ENCODE peak calls at places on chromosomes 7 and 10, in eight cellular contexts. One of them, this sample, is unnamed.

GRCh38 chr10:62545667-62546066 is 171.5 kb downstream of the ZNF365 start:
- DNase-seq in bronchial epithelial cell: no peak
- DNase-seq in RWPE2: no peak
- DNase-seq in AG09309: peak; percentile 79
- DNase-seq in left lung: no peak
- DNase-seq in Calu3: no peak
- DNase-seq in heart right ventricle: no peak
- DNase-seq in prostate gland: no peak
- DNase-seq in this sample: no peak

GRCh38 chr10:69318997-69319727 is 40.9 kb downstream of the HK1 start:
- DNase-seq in RWPE2: peak; percentile 76
- DNase-seq in Calu3: peak; percentile 76
- DNase-seq in heart right ventricle: peak; percentile 83
- DNase-seq in bronchial epithelial cell: peak; percentile 47
- DNase-seq in AG09309: no peak
- DNase-seq in left lung: peak; percentile 95
- DNase-seq in prostate gland: peak; percentile 86
- DNase-seq in this sample: no peak

GRCh38 chr10:76885815-76886214 is 751.8 kb downstream of the KCNMA1 start:
- DNase-seq in bronchial epithelial cell: no peak
- DNase-seq in prostate gland: no peak
- DNase-seq in Calu3: no peak
- DNase-seq in heart right ventricle: peak; percentile 24
- DNase-seq in AG09309: no peak
- DNase-seq in left lung: no peak
- DNase-seq in RWPE2: no peak
- DNase-seq in this sample: no peak

GRCh38 chr7:75045881-75046280 is 27.7 kb downstream of the RCC1L start:
- DNase-seq in RWPE2: no peak
- DNase-seq in bronchial epithelial cell: no peak
- DNase-seq in left lung: no peak
- DNase-seq in Calu3: no peak
- DNase-seq in prostate gland: no peak
- DNase-seq in heart right ventricle: no peak
- DNase-seq in AG09309: no peak
- DNase-seq in this sample: no peak

GRCh38 chr10:4512557-4513286 is 313.3 kb upstream of the AKR1E2 start:
- DNase-seq in heart right ventricle: peak; percentile 40
- DNase-seq in prostate gland: peak; percentile 49
- DNase-seq in left lung: no peak
- DNase-seq in AG09309: peak; percentile 17
- DNase-seq in Calu3: peak; percentile 59
- DNase-seq in RWPE2: no peak
- DNase-seq in bronchial epithelial cell: peak; percentile 76
- DNase-seq in this sample: no peak

GRCh38 chr10:68462536-68462935 is 9.2 kb downstream of the DNA2 start:
- DNase-seq in prostate gland: no peak
- DNase-seq in AG09309: no peak
- DNase-seq in RWPE2: no peak
- DNase-seq in bronchial epithelial cell: no peak
- DNase-seq in Calu3: no peak
- DNase-seq in heart right ventricle: no peak
- DNase-seq in left lung: no peak
- DNase-seq in this sample: no peak

GRCh38 chr10:92408017-92408361 is 117.0 kb downstream of the MARCHF5 start:
- DNase-seq in RWPE2: no peak
- DNase-seq in AG09309: no peak
- DNase-seq in left lung: no peak
- DNase-seq in Calu3: no peak
- DNase-seq in prostate gland: no peak
- DNase-seq in heart right ventricle: no peak
- DNase-seq in bronchial epithelial cell: no peak
- DNase-seq in this sample: no peak

GRCh38 chr10:10959666-10960065 is 58.0 kb upstream of the CELF2 start:
- DNase-seq in heart right ventricle: no peak
- DNase-seq in RWPE2: no peak
- DNase-seq in bronchial epithelial cell: no peak
- DNase-seq in prostate gland: no peak
- DNase-seq in Calu3: no peak
- DNase-seq in AG09309: no peak
- DNase-seq in left lung: no peak
- DNase-seq in this sample: no peak

GRCh38 chr10:29140991-29141390 is 147.9 kb upstream of the LYZL1 start:
- DNase-seq in RWPE2: no peak
- DNase-seq in heart right ventricle: no peak
- DNase-seq in prostate gland: no peak
- DNase-seq in AG09309: peak; percentile 82
- DNase-seq in left lung: no peak
- DNase-seq in bronchial epithelial cell: peak; percentile 57
- DNase-seq in Calu3: no peak
- DNase-seq in this sample: no peak

GRCh38 chr10:79479283-79479909 is 32.9 kb upstream of the EIF5AL1 start:
- DNase-seq in RWPE2: no peak
- DNase-seq in AG09309: no peak
- DNase-seq in prostate gland: no peak
- DNase-seq in left lung: no peak
- DNase-seq in bronchial epithelial cell: no peak
- DNase-seq in heart right ventricle: no peak
- DNase-seq in Calu3: no peak
- DNase-seq in this sample: no peak

GRCh38 chr7:96135241-96135640 is 186.7 kb downstream of the SLC25A13 start:
- DNase-seq in heart right ventricle: no peak
- DNase-seq in Calu3: peak; percentile 32
- DNase-seq in prostate gland: no peak
- DNase-seq in bronchial epithelial cell: peak; percentile 83
- DNase-seq in RWPE2: no peak
- DNase-seq in AG09309: no peak
- DNase-seq in left lung: no peak
- DNase-seq in this sample: no peak

GRCh38 chr10:11224792-11225448 is 207.2 kb downstream of the CELF2 start:
- DNase-seq in AG09309: no peak
- DNase-seq in RWPE2: no peak
- DNase-seq in bronchial epithelial cell: no peak
- DNase-seq in heart right ventricle: no peak
- DNase-seq in left lung: no peak
- DNase-seq in prostate gland: no peak
- DNase-seq in Calu3: no peak
- DNase-seq in this sample: no peak

GRCh38 chr10:73113543-73113942 is 3.3 kb downstream of the NUDT13 start:
- DNase-seq in left lung: no peak
- DNase-seq in RWPE2: no peak
- DNase-seq in Calu3: no peak
- DNase-seq in heart right ventricle: no peak
- DNase-seq in AG09309: no peak
- DNase-seq in prostate gland: no peak
- DNase-seq in bronchial epithelial cell: peak; percentile 63
- DNase-seq in this sample: no peak

GRCh38 chr7:115910541-115911164 is 119.9 kb downstream of the TFEC start:
- DNase-seq in heart right ventricle: no peak
- DNase-seq in prostate gland: no peak
- DNase-seq in Calu3: no peak
- DNase-seq in AG09309: peak; percentile 10
- DNase-seq in bronchial epithelial cell: peak; percentile 44
- DNase-seq in RWPE2: no peak
- DNase-seq in left lung: no peak
- DNase-seq in this sample: no peak
- TF ChIP-seq CTCF in heart right ventricle: peak; percentile 67
- TF ChIP-seq CTCF in prostate gland: peak; percentile 53
- TF ChIP-seq CTCF in Calu3: peak; percentile 46
- TF ChIP-seq CTCF in AG09309: peak; percentile 59
- TF ChIP-seq CTCF in bronchial epithelial cell: peak; percentile 47
- TF ChIP-seq CTCF in RWPE2: peak; percentile 82
- TF ChIP-seq CTCF in left lung: peak; percentile 36
- TF ChIP-seq CTCF in this sample: peak; percentile 89

DNA sequence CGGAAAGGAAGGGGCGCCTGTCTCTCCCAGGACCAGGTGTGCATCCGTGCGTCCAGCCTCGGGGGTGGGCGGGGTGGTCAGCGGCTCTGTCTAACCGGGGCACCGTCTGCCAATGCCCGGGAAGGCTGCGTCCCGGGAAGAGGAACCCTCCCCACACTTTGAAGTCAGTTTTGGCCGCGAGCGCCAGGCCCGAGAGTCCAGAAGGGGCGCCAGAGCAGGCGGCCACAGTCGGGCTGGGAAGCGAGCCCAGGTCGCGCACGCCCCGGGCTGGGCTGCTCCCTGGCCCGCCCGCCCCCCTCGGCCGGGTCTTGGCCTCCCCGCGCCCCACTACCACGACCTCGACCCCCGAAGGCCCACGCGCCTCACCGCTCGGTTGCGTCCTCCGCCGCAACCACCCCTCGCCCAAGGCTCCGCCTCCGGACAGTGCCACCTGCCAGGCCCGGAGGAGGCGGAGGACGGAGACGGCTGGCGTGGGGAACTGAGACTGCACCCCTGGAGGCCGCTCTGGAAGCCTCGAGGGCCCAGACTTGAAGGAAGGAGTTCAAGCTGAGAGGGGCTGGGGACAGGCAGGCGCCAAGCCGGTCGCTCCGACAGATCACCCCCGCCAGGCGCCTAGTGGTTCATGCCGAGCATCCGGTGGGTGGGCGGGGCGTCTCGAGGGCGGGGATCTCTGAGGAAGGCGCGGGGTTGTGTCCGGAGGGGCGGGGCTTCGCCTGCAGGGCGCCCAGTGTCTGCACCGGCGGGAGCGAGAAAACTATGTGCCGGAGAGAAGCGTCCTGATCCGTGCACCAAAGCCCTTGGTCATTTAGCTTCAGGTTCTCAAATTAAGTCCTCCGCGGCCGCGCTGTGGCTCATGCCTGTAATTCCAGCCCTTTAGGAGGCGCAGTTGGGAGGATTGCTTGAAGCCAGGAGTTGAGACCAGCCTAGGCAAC is at the start of gene BRAT1:
- DNase-seq in heart right ventricle: peak; percentile 98
- DNase-seq in AG09309: peak; percentile 55
- DNase-seq in prostate gland: peak; percentile 96
- DNase-seq in Calu3: peak; percentile 99
- DNase-seq in bronchial epithelial cell: peak; percentile 79
- DNase-seq in RWPE2: peak; percentile 96
- DNase-seq in left lung: peak; percentile 100
- DNase-seq in this sample: peak; percentile 98
- TF ChIP-seq CTCF in heart right ventricle: peak; percentile 45
- TF ChIP-seq CTCF in AG09309: peak; percentile 54
- TF ChIP-seq CTCF in prostate gland: peak; percentile 30
- TF ChIP-seq CTCF in Calu3: peak; percentile 71
- TF ChIP-seq CTCF in bronchial epithelial cell: peak; percentile 64
- TF ChIP-seq CTCF in RWPE2: peak; percentile 47
- TF ChIP-seq CTCF in left lung: peak; percentile 10
- TF ChIP-seq CTCF in this sample: peak; percentile 80

GRCh38 chr7:104137971-104138370 is 69.8 kb downstream of the ORC5 start:
- DNase-seq in prostate gland: no peak
- DNase-seq in Calu3: no peak
- DNase-seq in RWPE2: no peak
- DNase-seq in AG09309: peak; percentile 45
- DNase-seq in heart right ventricle: no peak
- DNase-seq in left lung: peak; percentile 31
- DNase-seq in bronchial epithelial cell: peak; percentile 41
- DNase-seq in this sample: no peak
- TF ChIP-seq CTCF in prostate gland: no peak
- TF ChIP-seq CTCF in Calu3: no peak
- TF ChIP-seq CTCF in RWPE2: no peak
- TF ChIP-seq CTCF in AG09309: no peak
- TF ChIP-seq CTCF in heart right ventricle: no peak
- TF ChIP-seq CTCF in left lung: no peak
- TF ChIP-seq CTCF in bronchial epithelial cell: no peak
- TF ChIP-seq CTCF in this sample: peak; percentile 11

GRCh38 chr7:100829150-100829716 is 1.9 kb upstream of the EPHB4 start:
- DNase-seq in Calu3: no peak
- DNase-seq in RWPE2: no peak
- DNase-seq in bronchial epithelial cell: no peak
- DNase-seq in AG09309: no peak
- DNase-seq in prostate gland: no peak
- DNase-seq in heart right ventricle: peak; percentile 73
- DNase-seq in left lung: no peak
- DNase-seq in this sample: no peak

GRCh38 chr7:100825760-100826545 is 1.4 kb downstream of the EPHB4 start:
- DNase-seq in RWPE2: no peak
- DNase-seq in prostate gland: no peak
- DNase-seq in heart right ventricle: no peak
- DNase-seq in Calu3: no peak
- DNase-seq in left lung: no peak
- DNase-seq in AG09309: peak; percentile 25
- DNase-seq in bronchial epithelial cell: peak; percentile 36
- DNase-seq in this sample: no peak

GRCh38 chr7:100825215-100825671 is 2.1 kb downstream of the EPHB4 start:
- DNase-seq in AG09309: no peak
- DNase-seq in heart right ventricle: peak; percentile 54
- DNase-seq in RWPE2: no peak
- DNase-seq in Calu3: no peak
- DNase-seq in bronchial epithelial cell: no peak
- DNase-seq in prostate gland: peak; percentile 53
- DNase-seq in left lung: no peak
- DNase-seq in this sample: no peak

GRCh38 chr7:100826546-100827329 is 585 bp downstream of the EPHB4 start:
- DNase-seq in RWPE2: no peak
- DNase-seq in bronchial epithelial cell: no peak
- DNase-seq in prostate gland: peak; percentile 49
- DNase-seq in left lung: no peak
- DNase-seq in Calu3: no peak
- DNase-seq in heart right ventricle: no peak
- DNase-seq in AG09309: no peak
- DNase-seq in this sample: no peak

DNA sequence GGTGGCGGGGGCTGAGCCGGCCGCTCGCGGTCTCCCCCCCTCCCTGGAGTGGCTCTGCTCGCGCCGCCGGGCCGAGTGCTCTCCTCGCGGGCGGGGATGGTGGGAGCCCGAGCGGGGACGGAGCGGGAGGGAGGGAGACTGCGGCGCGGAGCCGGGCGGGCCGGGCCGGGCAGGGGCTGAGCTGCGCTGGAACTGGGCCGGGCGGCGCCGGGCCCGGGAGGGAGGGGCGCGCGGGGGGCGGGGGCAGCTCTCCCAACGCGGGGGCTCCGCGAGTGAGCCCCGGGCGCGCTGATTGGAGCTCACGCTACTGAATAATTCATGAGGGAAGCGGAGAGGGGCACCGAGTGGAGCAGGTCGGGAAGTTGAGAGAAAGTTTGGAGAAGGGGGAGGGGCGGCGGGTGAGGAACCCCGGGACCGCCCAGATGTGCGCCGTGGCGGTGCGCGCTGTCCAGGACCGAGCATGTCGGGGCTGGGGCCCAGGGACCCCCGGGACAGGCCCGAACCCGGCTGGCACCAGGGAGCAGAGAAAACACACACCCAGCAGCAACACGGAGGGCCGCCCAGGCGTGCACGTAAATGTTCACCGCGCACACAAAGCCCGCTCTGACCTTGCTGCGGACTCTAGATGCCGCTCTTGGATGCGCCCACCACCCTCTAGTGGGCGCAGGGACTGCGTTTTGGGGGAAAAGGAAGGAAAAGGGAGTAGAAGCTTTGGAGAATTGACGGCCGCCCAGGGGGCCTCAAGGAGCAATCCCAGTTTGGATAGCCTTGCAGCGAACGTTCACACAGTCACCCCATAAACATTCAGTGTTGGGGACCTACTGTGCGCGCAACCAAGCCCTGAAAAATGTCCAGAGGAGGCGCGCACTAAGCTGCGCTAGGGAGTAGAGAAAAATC is at the start of gene EPHB4:
- DNase-seq in heart right ventricle: peak; percentile 84
- DNase-seq in RWPE2: peak; percentile 87
- DNase-seq in AG09309: no peak
- DNase-seq in Calu3: peak; percentile 76
- DNase-seq in prostate gland: peak; percentile 90
- DNase-seq in left lung: peak; percentile 90
- DNase-seq in bronchial epithelial cell: peak; percentile 68
- DNase-seq in this sample: no peak
- TF ChIP-seq CTCF in heart right ventricle: peak; percentile 42
- TF ChIP-seq CTCF in RWPE2: peak; percentile 67
- TF ChIP-seq CTCF in AG09309: peak; percentile 54
- TF ChIP-seq CTCF in Calu3: peak; percentile 42
- TF ChIP-seq CTCF in prostate gland: no peak
- TF ChIP-seq CTCF in left lung: no peak
- TF ChIP-seq CTCF in bronchial epithelial cell: no peak
- TF ChIP-seq CTCF in this sample: peak; percentile 77